ENCODE peak calls at places on chromosomes 6 and 20, in seven cellular contexts. M is activated gamma-delta T cell treated with anti-CD3 and anti-CD28 coated beads, Interleukin-2, amount 50 U/mL, for 16 hours; B is COR-L47; Z is HTR-8/SVneo; Q is activated T-cell treated with anti-CD3 and anti-CD28 coated beads for 1 hour; R is Right ventricle myocardium inferior; H is fibroblast of lung. K is an unnamed sample.

GRCh38 chr6:83867527-83868161 is 8.2 kb downstream of the CYB5R4 start:
- DNase-seq in M (no peak), B (peak; percentile 8), Z (no peak), Q (no peak), R (peak; percentile 81), H (peak; percentile 96), K (no peak)

GRCh38 chr6:12200025-12200424 is 90.1 kb upstream of the EDN1 start:
- DNase-seq in M (no peak), B (no peak), Z (no peak), Q (no peak), R (no peak), H (no peak), K (no peak)

GRCh38 chr6:117354671-117355070 is 71.1 kb downstream of the ROS1 start:
- DNase-seq in M (no peak), B (no peak), Z (no peak), Q (no peak), R (no peak), H (no peak), K (no peak)

GRCh38 chr6:107704377-107705013 is 119.6 kb downstream of the SCML4 start:
- DNase-seq in M (no peak), B (no peak), Z (peak; percentile 47), Q (no peak), R (no peak), H (peak; percentile 31), K (peak; percentile 9)

GRCh38 chr6:8831366-8832152 is 396.2 kb upstream of the SLC35B3 start:
- DNase-seq in M (no peak), B (no peak), Z (no peak), Q (no peak), R (no peak), H (no peak), K (no peak)

GRCh38 chr6:104995989-104996617 is 39.2 kb downstream of the LIN28B start:
- DNase-seq in M (no peak), B (no peak), Z (peak; percentile 26), Q (no peak), R (no peak), H (peak; percentile 20), K (no peak)

GRCh38 chr6:156348376-156348775 is 428.8 kb upstream of the ARID1B start:
- DNase-seq in M (no peak), B (no peak), Z (no peak), Q (no peak), R (no peak), H (no peak), K (no peak)

GRCh38 chr20:62820962-62821725 is 4.3 kb downstream of the COL9A3 start:
- DNase-seq in M (no peak), B (no peak), Z (no peak), Q (no peak), R (no peak), H (no peak), K (no peak)

GRCh38 chr20:12966468-12967085 is 42.2 kb upstream of the SPTLC3 start:
- DNase-seq in M (no peak), B (peak; percentile 28), Z (no peak), Q (no peak), R (no peak), H (peak; percentile 42), K (peak; percentile 23)

GRCh38 chr6:161743526-161744196 is 469.8 kb upstream of the AGPAT4 start:
- DNase-seq in M (no peak), B (no peak), Z (no peak), Q (no peak), R (no peak), H (no peak), K (no peak)